ENCODE peak calls at places on chromosome 11, in eight cellular contexts. N is Peyer's patch; D is osteoblast; J is CD4-positive, alpha-beta T cell; A is foreskin fibroblast; I is right atrium auricular region; U is A549; C is CD8-positive, alpha-beta T cell. P is an unnamed sample.

GRCh38 chr11:100563541-100564280 is 123.4 kb upstream of the ARHGAP42 start:
- DNase-seq in N (no peak), D (no peak), J (no peak), A (peak; percentile 29), I (no peak), U (no peak), C (no peak), P (no peak)

GRCh38 chr11:61195016-61195695 is 8.2 kb upstream of the PGA3 start:
- DNase-seq in N (no peak), D (no peak), J (no peak), A (no peak), I (no peak), U (no peak), C (no peak), P (no peak)

GRCh38 chr11:61489833-61490585 is 18.5 kb upstream of the LRRC10B start:
- DNase-seq in N (no peak), D (peak; percentile 97), J (no peak), A (peak; percentile 44), I (no peak), U (no peak), C (no peak), P (no peak)

GRCh38 chr11:94027210-94027609 is 6.1 kb downstream of the HEPHL1 start:
- DNase-seq in N (no peak), D (no peak), J (no peak), A (no peak), I (no peak), U (no peak), C (no peak), P (no peak)

GRCh38 chr11:110988731-110989130 is 256.8 kb upstream of the POU2AF2 start:
- DNase-seq in N (no peak), D (peak; percentile 25), J (no peak), A (no peak), I (no peak), U (no peak), C (no peak), P (no peak)

GRCh38 chr11:92827132-92827531 is 142.3 kb upstream of the MTNR1B start:
- DNase-seq in N (no peak), D (no peak), J (no peak), A (no peak), I (no peak), U (no peak), C (no peak), P (no peak)

GRCh38 chr11:75040167-75040770 is 51.5 kb downstream of the NEU3 start:
- DNase-seq in N (no peak), D (no peak), J (no peak), A (no peak), I (no peak), U (no peak), C (no peak), P (no peak)

GRCh38 chr11:110125632-110126031 is 32.4 kb downstream of the ZC3H12C start:
- DNase-seq in N (no peak), D (no peak), J (no peak), A (peak; percentile 74), I (no peak), U (no peak), C (no peak), P (peak; percentile 36)

GRCh38 chr11:295351-296205 is 3.7 kb downstream of the IFITM5 start:
- DNase-seq in N (peak; percentile 45), D (peak; percentile 77), J (no peak), A (no peak), I (no peak), U (no peak), C (no peak), P (no peak)

GRCh38 chr11:116471608-116472007 is 301.2 kb downstream of the BUD13 start:
- DNase-seq in N (no peak), D (no peak), J (no peak), A (peak; percentile 1), I (no peak), U (no peak), C (no peak), P (no peak)

GRCh38 chr11:128709402-128709801 is 15.5 kb downstream of the FLI1 start:
- DNase-seq in N (no peak), D (peak; percentile 54), J (no peak), A (peak; percentile 67), I (peak; percentile 61), U (no peak), C (no peak), P (peak; percentile 89)

GRCh38 chr11:93823210-93823609 is 27.2 kb downstream of the VSTM5 start:
- DNase-seq in N (no peak), D (no peak), J (no peak), A (no peak), I (peak; percentile 9), U (no peak), C (no peak), P (no peak)

GRCh38 chr11:107006076-107006833 is 12.0 kb downstream of the GUCY1A2 start:
- DNase-seq in N (no peak), D (no peak), J (no peak), A (no peak), I (no peak), U (no peak), C (no peak), P (no peak)

GRCh38 chr11:61332266-61332822 is 561 bp downstream of the DDB1 start:
- DNase-seq in N (no peak), D (peak; percentile 85), J (no peak), A (peak; percentile 56), I (no peak), U (peak; percentile 57), C (no peak), P (peak; percentile 28)

GRCh38 chr11:126461096-126461440 is 105.6 kb downstream of the ST3GAL4 start:
- DNase-seq in N (no peak), D (peak; percentile 68), J (no peak), A (no peak), I (no peak), U (no peak), C (no peak), P (no peak)

GRCh38 chr11:112659185-112659584 is 302.0 kb upstream of the NCAM1 start:
- DNase-seq in N (no peak), D (no peak), J (no peak), A (no peak), I (no peak), U (no peak), C (no peak), P (no peak)

GRCh38 chr11:126475627-126475991 is 120.1 kb downstream of the ST3GAL4 start:
- DNase-seq in N (no peak), D (no peak), J (no peak), A (no peak), I (no peak), U (no peak), C (no peak), P (no peak)

GRCh38 chr11:56910046-56910753 is 78.5 kb upstream of the OR5AK2 start:
- DNase-seq in N (no peak), D (no peak), J (no peak), A (no peak), I (no peak), U (peak; percentile 86), C (no peak), P (no peak)

DNA sequence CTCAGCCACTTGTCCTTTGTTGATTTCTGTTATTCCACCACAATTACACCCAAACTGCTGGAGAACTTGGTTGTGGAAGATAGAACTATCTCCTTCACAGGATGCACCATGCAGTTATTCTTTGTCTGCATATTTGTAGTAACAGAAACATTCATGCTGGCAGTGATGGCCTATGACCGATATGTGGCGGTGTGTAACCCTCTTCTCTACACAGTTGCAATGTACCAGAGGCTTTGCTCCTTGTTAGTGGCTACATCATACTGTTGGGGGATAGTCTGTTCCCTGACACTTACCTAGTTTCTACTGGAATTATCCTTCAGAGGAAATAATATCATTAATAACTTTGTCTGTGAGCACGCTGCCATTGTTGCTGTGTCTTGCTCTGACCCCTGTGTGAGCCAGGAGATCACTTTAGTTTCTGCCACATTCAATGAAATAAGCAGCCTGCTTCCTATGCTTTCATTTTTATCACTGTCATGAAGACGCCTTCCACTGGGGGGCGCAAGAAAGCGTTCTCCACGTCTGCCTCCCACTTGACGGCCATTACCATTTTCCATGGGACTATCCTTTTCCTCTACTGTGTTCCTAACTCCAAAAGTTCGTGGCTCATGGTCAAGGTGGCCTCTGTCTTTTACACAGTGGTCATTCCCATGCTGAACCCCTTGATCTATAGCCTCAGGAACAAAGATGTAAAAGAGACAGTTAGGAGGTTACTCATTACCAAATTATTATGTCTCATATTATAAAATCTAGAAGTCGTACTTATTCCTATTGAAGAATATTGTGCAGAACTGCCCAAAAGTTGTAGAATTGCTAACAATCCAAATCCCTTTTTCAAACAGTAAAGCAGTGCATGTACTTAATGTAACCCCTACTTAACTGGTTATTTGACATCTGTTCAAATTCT is 53.2 kb downstream of the OR4C6 start:
- DNase-seq in N (no peak), D (no peak), J (no peak), A (no peak), I (no peak), U (no peak), C (no peak), P (no peak)
- TF ChIP-seq CTCF in N (no peak), D (no peak), J (no peak), A (peak; percentile 3), I (no peak), U (no peak), C (no peak), P (no peak)

GRCh38 chr11:18010271-18010670 is 2.6 kb downstream of the SERGEF start:
- DNase-seq in N (no peak), D (no peak), J (no peak), A (no peak), I (no peak), U (no peak), C (no peak), P (no peak)
- TF ChIP-seq CTCF in N (no peak), D (no peak), J (peak; percentile 37), A (no peak), I (no peak), U (no peak), C (peak; percentile 39), P (no peak)

DNA sequence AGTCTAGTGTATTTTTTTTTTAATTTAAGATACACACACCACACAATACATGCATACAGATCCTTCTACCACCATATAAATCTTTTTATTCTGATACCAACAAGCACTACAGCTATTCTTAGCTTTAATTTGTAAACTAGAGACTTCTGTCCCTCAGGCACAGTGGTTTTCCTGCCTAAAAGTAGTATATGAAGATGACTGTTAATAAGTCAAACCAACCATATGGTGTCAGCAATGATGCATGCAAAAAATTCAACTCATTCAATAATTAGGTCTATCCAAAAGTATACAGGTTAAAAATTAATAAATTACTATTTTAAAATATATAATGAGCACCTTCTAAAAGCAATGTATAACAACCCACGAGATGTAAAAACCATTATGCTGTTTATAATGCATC is 10.4 kb downstream of the RAB38 start:
- DNase-seq in N (no peak), D (no peak), J (no peak), A (no peak), I (no peak), U (no peak), C (no peak), P (no peak)
- TF ChIP-seq CTCF in N (no peak), D (no peak), J (no peak), A (no peak), I (no peak), U (no peak), C (no peak), P (no peak)

DNA sequence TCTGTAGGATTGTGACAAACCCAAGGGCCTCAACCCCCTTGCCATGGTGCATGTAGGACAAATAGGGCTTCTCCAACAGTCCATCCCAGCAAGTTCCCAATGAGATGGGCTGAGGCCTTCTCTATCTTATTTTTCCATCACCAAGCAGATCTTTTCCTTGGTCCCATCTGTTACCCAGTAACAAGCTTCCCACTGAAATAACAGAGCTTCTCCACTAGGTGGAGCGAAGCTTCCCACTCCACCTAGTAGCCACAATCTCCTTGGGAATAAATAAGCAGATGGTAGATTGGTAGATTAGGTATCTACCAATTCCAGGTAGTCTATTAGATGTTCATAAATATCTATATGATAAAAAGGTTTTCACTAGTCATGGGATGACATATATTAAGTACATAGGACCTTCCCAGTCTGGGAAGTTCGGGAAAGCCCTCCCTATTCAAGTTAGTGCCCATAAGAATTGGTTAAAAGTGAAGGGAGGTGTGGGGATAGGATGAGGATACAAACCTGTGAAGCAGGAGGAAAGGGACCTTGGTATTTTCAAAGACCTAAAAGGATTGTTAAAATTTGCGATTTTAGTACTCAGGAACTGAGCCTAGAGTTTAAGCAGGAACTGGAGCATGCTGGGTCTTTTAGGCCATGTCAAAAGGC is 5.9 kb upstream of the OR52L1 start:
- DNase-seq in N (no peak), D (no peak), J (no peak), A (peak; percentile 0), I (no peak), U (peak; percentile 43), C (no peak), P (peak; percentile 32)
- TF ChIP-seq CTCF in N (peak; percentile 51), D (peak; percentile 52), J (no peak), A (peak; percentile 44), I (no peak), U (peak; percentile 37), C (no peak), P (peak; percentile 31)

P was measured in MCF 10A.